ENCODE peak calls at places on chromosomes 3 and 15, in seven cellular contexts. K, V, Z, O, A, I and N are unnamed samples.

GRCh38 chr3:149415484-149415883 is 38.0 kb upstream of the TM4SF1 start:
- DNase-seq in K (no peak), V (no peak), Z (no peak), O (no peak), A (no peak), I (no peak), N (no peak)

GRCh38 chr3:127484601-127485388 is 105.7 kb downstream of the TPRA1 start:
- DNase-seq in K (no peak), V (no peak), Z (no peak), O (no peak), A (no peak), I (no peak), N (no peak)

GRCh38 chr3:11230125-11230524 is 42.1 kb upstream of the ATG7 start:
- DNase-seq in K (no peak), V (no peak), Z (no peak), O (no peak), A (no peak), I (no peak), N (peak)

GRCh38 chr3:95923496-95924210 is 890.7 kb upstream of the EPHA6 start:
- DNase-seq in K (no peak), V (no peak), Z (no peak), O (no peak), A (no peak), I (no peak), N (peak)

GRCh38 chr15:83446904-83447708 is at the start of gene SH3GL3:
- DNase-seq in K (peak), V (peak), Z (peak), O (peak), A (no peak), I (peak), N (peak)

GRCh38 chr15:91941871-91942270 is 88.4 kb downstream of the SLCO3A1 start:
- DNase-seq in K (no peak), V (no peak), Z (no peak), O (no peak), A (no peak), I (no peak), N (no peak)

GRCh38 chr15:92018535-92019239 is 165.2 kb downstream of the SLCO3A1 start:
- DNase-seq in K (no peak), V (no peak), Z (no peak), O (no peak), A (no peak), I (no peak), N (peak)

GRCh38 chr3:119297169-119297568 is 3.0 kb downstream of the ARHGAP31 start:
- DNase-seq in K (no peak), V (no peak), Z (no peak), O (no peak), A (no peak), I (peak), N (no peak)

GRCh38 chr3:171462224-171462623 is 2.0 kb upstream of the TNIK start:
- DNase-seq in K (no peak), V (no peak), Z (no peak), O (no peak), A (no peak), I (no peak), N (no peak)